ENCODE peak calls at places on chromosomes 16 and 17, in four cellular contexts. J is neuronal stem cell, P is heart right ventricle, O is thoracic aorta. D is an unnamed sample.

GRCh38 chr16:80751167-80751566 is 53.2 kb downstream of the CDYL2 start:
- DNase-seq in P (no peak), O (no peak), J (no peak), D (no peak)

GRCh38 chr16:49834496-49835009 is 21.4 kb downstream of the ZNF423 start:
- DNase-seq in J (no peak), O (no peak), P (peak; percentile 64), D (peak; percentile 88)

GRCh38 chr17:73609688-73610210 is 34.5 kb downstream of the SDK2 start:
- DNase-seq in P (no peak), J (no peak), O (no peak), D (no peak)

GRCh38 chr17:39668141-39668924 is at the start of gene PNMT:
- DNase-seq in O (no peak), P (peak; percentile 68), J (no peak), D (no peak)

GRCh38 chr17:42676424-42677011 is at the start of gene PLEKHH3:
- DNase-seq in P (no peak), J (no peak), O (no peak), D (peak; percentile 69)

GRCh38 chr17:2292100-2292499 is 11.5 kb downstream of the SMG6 start:
- DNase-seq in P (no peak), O (no peak), J (no peak), D (no peak)

GRCh38 chr17:40035162-40035559 is 19.0 kb downstream of the MED24 start:
- DNase-seq in J (peak; percentile 61), O (no peak), P (no peak), D (no peak)

GRCh38 chr17:33241390-33241789 is 51.7 kb downstream of the ASIC2 start:
- DNase-seq in P (no peak), O (no peak), J (no peak), D (no peak)

GRCh38 chr16:6687593-6687992 is 645.1 kb upstream of the RBFOX1 start:
- DNase-seq in P (no peak), O (no peak), J (no peak), D (no peak)

DNA sequence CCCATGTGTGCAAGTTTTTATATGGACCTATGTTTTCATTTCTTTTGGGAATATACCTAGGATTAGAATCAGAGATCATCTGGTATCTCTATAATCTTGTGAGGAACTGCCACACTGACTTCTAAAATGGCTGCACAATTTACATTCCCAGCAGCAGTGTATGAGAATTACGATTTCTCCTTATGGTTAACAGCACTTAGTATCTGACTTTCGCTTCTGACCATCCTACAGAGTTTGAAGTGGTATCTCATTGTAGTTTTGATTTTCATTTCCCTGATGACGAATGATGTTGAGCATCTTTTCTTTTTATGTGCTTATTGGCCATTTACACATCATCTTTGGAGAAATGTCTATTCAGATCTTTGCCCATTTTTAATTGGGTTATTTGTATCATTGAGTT is 10.0 kb downstream of the C16orf96 start:
- DNase-seq in J (no peak), P (no peak), O (no peak), D (no peak)
- H3K27me3 ChIP-seq in J (no peaks in the 10 kb centered on the region), P (no peaks in the 10 kb centered on the region), O (no peaks in the 10 kb centered on the region), D (no peaks in the 10 kb centered on the region)

GRCh38 chr17:77437017-77437416 is 296.2 kb downstream of the SEC14L1 start:
- DNase-seq in P (peak; percentile 74), J (no peak), O (no peak), D (no peak)
- H3K4me3 ChIP-seq in P (no peak overlapping the region), J (no peak overlapping the region), O (no peak overlapping the region), D (no peak overlapping the region)

DNA sequence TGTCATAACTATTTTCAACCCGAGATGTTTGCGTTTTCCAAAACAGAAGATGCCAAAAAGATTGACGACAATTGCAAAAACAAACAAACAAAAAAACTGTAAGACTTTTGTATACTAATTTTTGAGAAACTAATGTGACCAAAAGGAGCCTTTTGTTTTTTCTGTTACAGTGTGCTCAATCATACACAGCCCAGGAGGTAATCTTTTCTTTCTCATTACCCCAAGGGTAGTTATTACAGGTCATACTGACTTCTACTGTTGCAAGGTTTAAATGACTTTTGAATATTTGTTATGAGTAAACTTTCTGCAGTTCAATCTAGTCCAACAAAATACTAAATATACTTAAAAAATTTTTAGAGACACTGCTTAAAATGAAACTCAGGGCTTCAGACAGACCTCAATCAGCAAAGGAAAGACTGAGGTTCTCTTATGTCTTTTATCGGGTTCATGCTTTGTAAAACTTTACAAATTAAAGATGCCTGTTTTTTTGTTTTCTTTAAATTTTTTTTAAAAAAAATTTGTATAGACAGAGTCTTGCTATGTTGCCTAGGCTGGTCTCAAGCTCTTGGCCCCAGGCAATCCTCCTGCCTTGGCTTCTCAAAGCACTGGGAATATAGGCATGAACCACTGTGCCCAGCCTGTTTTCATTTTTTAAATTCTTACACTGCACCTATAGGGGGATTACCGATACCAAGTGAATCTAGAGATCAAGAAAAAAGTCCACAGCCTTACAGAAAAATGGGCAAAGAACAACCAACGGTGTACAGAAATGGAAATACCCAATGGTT is 47.6 kb downstream of the SPOP start:
- DNase-seq in O (no peak), J (no peak), P (no peak), D (no peak)
- H3K27ac ChIP-seq in O (peak overlapping the region; percentile 100), J (no peak overlapping the region), P (peak overlapping the region; percentile 20), D (peak overlapping the region; percentile 88)

GRCh38 chr16:22874394-22874793 is 60.4 kb downstream of the HS3ST2 start:
- DNase-seq in P (no peak), J (no peak), O (no peak), D (no peak)
- H3K27me3 ChIP-seq in P (peaks cover 12% of the 10 kb centered on the region), J (no peaks in the 10 kb centered on the region), O (no peaks in the 10 kb centered on the region), D (no peaks in the 10 kb centered on the region)

GRCh38 chr16:71894229-71894920 is 956 bp upstream of the IST1 start:
- DNase-seq in J (peak; percentile 26), O (no peak), P (peak; percentile 49), D (peak; percentile 72)

GRCh38 chr16:71895679-71896385 is 501 bp downstream of the IST1 start:
- DNase-seq in J (peak; percentile 6), O (no peak), P (peak; percentile 29), D (no peak)

GRCh38 chr16:71894921-71895678 is at the start of gene IST1:
- DNase-seq in P (peak; percentile 99), O (peak; percentile 95), J (peak; percentile 97), D (peak; percentile 99)

GRCh38 chr16:71896688-71897368 is 1.5 kb downstream of the IST1 start:
- DNase-seq in O (no peak), J (no peak), P (no peak), D (no peak)

DNA sequence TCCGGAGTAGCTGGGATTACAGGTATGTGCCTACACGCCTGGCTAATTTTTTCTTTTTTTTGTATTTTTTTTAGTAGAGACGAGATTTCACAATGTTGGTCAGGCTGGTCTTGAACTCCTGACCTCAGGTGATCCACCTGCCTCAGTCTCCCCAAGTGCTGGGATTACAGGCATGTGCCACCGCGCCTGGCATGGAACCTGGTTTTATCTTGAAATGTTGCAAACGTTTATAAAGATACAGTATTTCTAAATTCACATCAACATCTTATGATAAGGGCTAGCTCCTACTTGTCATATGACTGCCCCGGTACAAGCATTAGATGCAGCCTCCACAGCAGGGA is 1.5 kb upstream of the IST1 start:
- DNase-seq in P (no peak), J (no peak), O (no peak), D (no peak)
- H3K4me3 ChIP-seq in P (peak overlapping the region; percentile 84), J (peak overlapping the region; percentile 90), O (peak overlapping the region; percentile 83), D (peak overlapping the region; percentile 81)

DNA sequence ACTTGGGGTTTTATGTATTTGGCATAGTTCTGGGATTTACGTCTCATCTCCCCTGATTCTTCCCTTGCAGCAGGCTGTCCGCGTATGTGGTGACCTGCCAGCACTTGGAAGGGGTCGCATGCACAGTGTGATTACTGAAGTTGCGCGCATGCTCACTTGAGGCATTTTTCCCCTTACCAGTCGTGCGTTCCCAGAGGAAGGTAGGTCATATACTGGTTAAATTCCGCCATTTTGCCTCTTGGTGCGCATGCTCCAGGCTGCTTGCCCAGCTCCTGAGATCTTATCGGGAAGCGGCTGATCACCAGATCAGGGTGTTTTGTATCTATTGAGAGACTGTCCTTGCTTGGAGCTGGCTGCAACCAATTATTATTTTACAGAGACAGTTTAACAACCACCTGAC is 56.5 kb upstream of the TEX2 start:
- DNase-seq in O (no peak), P (no peak), J (no peak), D (no peak)
- H3K27ac ChIP-seq in O (no peak overlapping the region), P (no peak overlapping the region), J (no peak overlapping the region), D (no peak overlapping the region)